ENCODE peak calls at places on chromosomes 3 and 15, in ten cellular contexts. R is dorsolateral prefrontal cortex; W is PC-3; E is fibroblast of pulmonary artery; Y is HTR-8/SVneo; F is head of caudate nucleus; G is GM04504; Z is GDM1; L is activated effector memory CD4-positive, alpha-beta T cell treated with anti-CD3 and anti-CD28 coated beads, Interleukin-2, amount 50 U/mL, for 16 hours; B is A172. D is an unnamed sample.
A peak's percentile ranks its signal among the peaks of the same experiment; 100 is the strongest.

GRCh38 chr15:22904736-22905135 is 66.3 kb downstream of the NIPA2 start:
- DNase-seq in R (peak; percentile 55), W (no peak), E (no peak), Y (no peak), F (no peak), G (no peak), Z (no peak), L (no peak), B (no peak), D (no peak)

GRCh38 chr3:188286087-188286513 is 132.1 kb downstream of the LPP start:
- DNase-seq in R (no peak), W (peak; percentile 93), E (peak; percentile 97), Y (peak; percentile 62), F (no peak), G (peak; percentile 98), Z (no peak), L (no peak), B (peak; percentile 99), D (peak; percentile 16)

GRCh38 chr15:64122936-64123351 is 27.2 kb downstream of the SNX1 start:
- DNase-seq in R (peak; percentile 82), W (no peak), E (no peak), Y (no peak), F (peak; percentile 65), G (no peak), Z (no peak), L (no peak), B (no peak), D (no peak)

GRCh38 chr15:52567886-52568568 is 803 bp downstream of the ARPP19 start:
- DNase-seq in R (no peak), W (peak; percentile 53), E (no peak), Y (no peak), F (peak; percentile 20), G (no peak), Z (no peak), L (peak; percentile 84), B (peak; percentile 29), D (peak; percentile 66)

GRCh38 chr3:184229424-184230080 is at the start of gene VWA5B2:
- DNase-seq in R (peak; percentile 70), W (peak; percentile 80), E (peak; percentile 32), Y (peak; percentile 80), F (peak; percentile 27), G (no peak), Z (peak; percentile 27), L (peak; percentile 90), B (peak; percentile 42), D (peak; percentile 81)

GRCh38 chr15:96028620-96029019 is 301.9 kb upstream of the NR2F2 start:
- DNase-seq in R (no peak), W (no peak), E (no peak), Y (no peak), F (no peak), G (no peak), Z (no peak), L (no peak), B (no peak), D (no peak)

GRCh38 chr3:11118181-11118682 is 36.1 kb upstream of the HRH1 start:
- DNase-seq in R (no peak), W (no peak), E (peak; percentile 50), Y (no peak), F (no peak), G (peak; percentile 40), Z (no peak), L (no peak), B (peak; percentile 80), D (no peak)

GRCh38 chr3:85862893-85863455 is 904.2 kb downstream of the CADM2 start:
- DNase-seq in R (no peak), W (no peak), E (no peak), Y (no peak), F (no peak), G (no peak), Z (no peak), L (no peak), B (no peak), D (peak; percentile 77)

GRCh38 chr15:48929611-48930170 is 34.0 kb downstream of the SHC4 start:
- DNase-seq in R (no peak), W (peak; percentile 75), E (no peak), Y (no peak), F (no peak), G (no peak), Z (no peak), L (no peak), B (no peak), D (peak; percentile 43)

GRCh38 chr3:48851407-48851806 is 3.7 kb upstream of the PRKAR2A start:
- DNase-seq in R (peak; percentile 64), W (no peak), E (peak; percentile 46), Y (no peak), F (peak; percentile 20), G (no peak), Z (no peak), L (peak; percentile 27), B (no peak), D (no peak)

GRCh38 chr3:137764563-137765309 is 621 bp downstream of the SOX14 start:
- DNase-seq in R (no peak), W (no peak), E (no peak), Y (no peak), F (no peak), G (no peak), Z (no peak), L (no peak), B (no peak), D (peak; percentile 34)

GRCh38 chr3:194540268-194540937 is 53.6 kb upstream of the ATP13A3 start:
- DNase-seq in R (peak; percentile 46), W (no peak), E (peak; percentile 39), Y (no peak), F (no peak), G (no peak), Z (peak; percentile 33), L (no peak), B (no peak), D (no peak)

D was measured in SW480.